ENCODE peak calls at places on chromosome 14, in six cellular contexts. A, N, X, I, K and H are unnamed samples.
A peak's percentile ranks its signal among the peaks of the same experiment; 100 is the strongest.

GRCh38 chr14:54642950-54643695 is 76.2 kb downstream of the SAMD4A start:
- DNase-seq in N (no peak), K (no peak), X (peak; percentile 85), I (peak; percentile 46), A (peak; percentile 44), H (peak; percentile 39)

GRCh38 chr14:80456200-80456599 is 244.9 kb upstream of the DIO2 start:
- DNase-seq in A (no peak), X (peak; percentile 65), K (no peak), I (peak; percentile 52), N (no peak), H (peak; percentile 69)

GRCh38 chr14:77158175-77158908 is 16.8 kb upstream of the ZDHHC22 start:
- DNase-seq in N (peak; percentile 93), X (peak; percentile 76), A (peak; percentile 63), I (peak; percentile 76), K (no peak), H (peak; percentile 85)

GRCh38 chr14:72617391-72618011 is 276.4 kb downstream of the DPF3 start:
- DNase-seq in I (no peak), X (peak; percentile 82), K (no peak), N (peak; percentile 76), A (peak; percentile 48), H (peak; percentile 35)

GRCh38 chr14:89660183-89660582 is 243.2 kb upstream of the FOXN3 start:
- DNase-seq in X (peak; percentile 29), A (no peak), K (no peak), I (no peak), N (no peak), H (peak; percentile 85)

GRCh38 chr14:29857545-29857944 is 70.1 kb downstream of the PRKD1 start:
- DNase-seq in I (no peak), N (no peak), X (no peak), K (no peak), A (no peak), H (no peak)

GRCh38 chr14:88729159-88729558 is 63.6 kb downstream of the EML5 start:
- DNase-seq in A (no peak), I (peak; percentile 37), X (no peak), K (no peak), N (peak; percentile 21), H (peak; percentile 23)

GRCh38 chr14:81831128-81831815 is 297.6 kb upstream of the SEL1L start:
- DNase-seq in I (no peak), A (no peak), X (no peak), N (no peak), K (no peak), H (no peak)

GRCh38 chr14:53391631-53392030 is 238.5 kb upstream of the DDHD1 start:
- DNase-seq in N (peak; percentile 76), K (no peak), X (peak; percentile 97), I (peak; percentile 86), A (no peak), H (peak; percentile 92)

GRCh38 chr14:102264775-102265174 is 40.2 kb downstream of the MOK start:
- DNase-seq in A (no peak), K (no peak), N (no peak), I (no peak), X (no peak), H (no peak)

GRCh38 chr14:102262894-102263462 is 42.0 kb downstream of the MOK start:
- DNase-seq in I (peak; percentile 96), K (peak; percentile 84), X (peak; percentile 72), A (peak; percentile 50), N (peak; percentile 73), H (peak; percentile 39)

GRCh38 chr14:102264355-102264754 is 40.6 kb downstream of the MOK start:
- DNase-seq in N (no peak), I (no peak), A (no peak), K (no peak), X (no peak), H (no peak)
- H3K27ac ChIP-seq in N (peak overlapping the region; percentile 21), I (peak overlapping the region; percentile 99), A (no peak overlapping the region), K (no peak overlapping the region), X (no peak overlapping the region), H (no peak overlapping the region)

DNA sequence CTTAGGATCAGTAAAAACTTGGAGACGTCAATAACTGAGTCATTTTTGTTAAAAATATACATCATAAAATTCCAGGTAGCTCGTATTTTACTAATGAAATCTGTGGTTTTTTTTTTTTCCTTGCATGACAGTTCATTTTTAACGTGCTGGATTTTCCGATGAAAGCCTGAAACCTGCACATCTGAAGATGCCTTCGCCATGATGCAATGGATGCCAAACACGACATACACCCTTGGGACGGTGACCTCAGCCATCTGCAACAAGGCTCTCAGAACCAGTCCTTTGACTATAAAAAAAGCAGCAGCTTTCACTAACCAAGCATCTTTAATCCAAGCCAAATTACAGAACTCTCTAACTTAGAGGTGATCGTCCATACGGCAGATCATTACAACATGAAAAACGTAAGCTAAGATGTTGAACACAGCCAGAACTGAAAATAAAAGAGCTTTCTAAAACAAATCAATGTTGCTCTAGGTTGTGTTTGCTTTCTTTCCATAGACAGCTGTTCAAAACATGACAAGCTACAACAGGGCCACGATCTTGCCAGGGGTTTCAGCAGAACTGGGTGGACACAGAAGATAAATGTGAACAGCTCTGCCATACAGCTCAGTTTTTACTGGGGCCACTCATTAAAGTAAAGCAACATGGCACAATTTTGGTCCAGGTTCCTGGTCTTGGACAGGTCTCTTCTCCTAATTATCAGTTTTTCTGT is 7.8 kb downstream of the NIN start:
- DNase-seq in A (no peak), I (peak; percentile 25), N (no peak), K (no peak), X (peak; percentile 43), H (peak; percentile 79)
- H3K79me2 ChIP-seq in A (no peaks in the 10 kb centered on the region), I (peaks cover 73% of the 10 kb centered on the region), N (peaks cover 91% of the 10 kb centered on the region), K (peaks cover 21% of the 10 kb centered on the region), X (peaks cover 64% of the 10 kb centered on the region), H (peaks cover 100% of the 10 kb centered on the region)

GRCh38 chr14:62082779-62083178 is 320.6 kb downstream of the SNAPC1 start:
- DNase-seq in A (no peak), X (no peak), N (no peak), K (no peak), I (no peak), H (no peak)

GRCh38 chr14:62081012-62081612 is 318.9 kb downstream of the SNAPC1 start:
- DNase-seq in X (no peak), I (no peak), K (no peak), A (no peak), N (no peak), H (no peak)

GRCh38 chr14:62079035-62079434 is 316.8 kb downstream of the SNAPC1 start:
- DNase-seq in X (no peak), N (no peak), A (no peak), I (no peak), K (no peak), H (no peak)

GRCh38 chr14:62084020-62084419 is 321.8 kb downstream of the SNAPC1 start:
- DNase-seq in N (no peak), X (no peak), K (no peak), I (no peak), A (no peak), H (no peak)

DNA sequence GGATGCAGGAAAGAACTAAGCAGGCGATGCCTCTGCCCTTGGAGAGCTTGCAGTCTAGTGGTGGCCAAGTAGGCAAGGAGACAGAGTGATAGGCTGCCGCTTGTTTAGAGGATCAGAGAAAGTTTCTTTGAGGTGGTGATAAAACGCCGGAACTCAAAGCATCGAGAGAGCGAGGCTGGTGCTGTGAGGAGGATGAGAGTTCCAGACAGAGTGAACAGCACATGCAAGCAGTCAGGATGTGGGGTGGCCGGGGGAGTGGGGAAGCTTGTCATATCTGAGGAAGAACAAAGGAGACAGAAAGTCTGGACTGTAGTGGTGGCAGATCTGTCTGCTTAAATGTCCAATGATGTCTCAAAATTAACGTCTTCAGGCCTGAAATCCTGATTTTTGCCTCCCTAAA is 319.7 kb downstream of the SNAPC1 start:
- DNase-seq in A (no peak), I (no peak), N (no peak), K (no peak), X (no peak), H (no peak)
- H3K27ac ChIP-seq in A (no peak overlapping the region), I (no peak overlapping the region), N (no peak overlapping the region), K (no peak overlapping the region), X (no peak overlapping the region), H (no peak overlapping the region)

DNA sequence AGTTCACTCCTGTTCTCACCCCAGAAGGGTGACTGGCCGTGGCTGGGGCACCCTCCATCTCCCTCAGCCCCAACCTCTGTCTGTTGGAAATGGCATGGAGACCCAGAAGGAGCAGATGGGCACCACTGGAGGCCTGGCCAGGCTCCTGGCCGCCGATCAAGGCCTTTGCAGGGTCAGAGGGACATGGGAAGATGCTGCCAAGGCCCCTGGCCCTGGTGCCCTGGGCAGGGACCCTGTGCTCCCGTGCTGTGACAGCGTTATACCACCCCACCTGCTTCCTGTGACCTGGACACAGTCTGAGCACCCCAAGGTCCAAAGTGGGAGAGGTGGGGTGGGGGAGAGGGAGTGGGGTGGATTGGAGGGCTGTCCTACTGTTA is 3.5 kb downstream of the INF2 start:
- DNase-seq in A (no peak), I (no peak), K (no peak), X (no peak), N (no peak), H (no peak)
- H3K79me2 ChIP-seq in A (no peaks in the 10 kb centered on the region), I (peaks cover 85% of the 10 kb centered on the region), K (peaks cover 49% of the 10 kb centered on the region), X (peaks cover 85% of the 10 kb centered on the region), N (peaks cover 84% of the 10 kb centered on the region), H (peaks cover 84% of the 10 kb centered on the region)

GRCh38 chr14:99571303-99571986 is 32.6 kb downstream of the CCDC85C start:
- DNase-seq in I (peak; percentile 33), X (no peak), N (peak; percentile 83), K (no peak), A (no peak), H (no peak)
- H3K27ac ChIP-seq in I (no peak overlapping the region), X (no peak overlapping the region), N (no peak overlapping the region), K (no peak overlapping the region), A (no peak overlapping the region), H (no peak overlapping the region)

GRCh38 chr14:101859538-101859902 is 98.0 kb downstream of the PPP2R5C start:
- DNase-seq in N (no peak), X (no peak), K (no peak), I (no peak), A (no peak), H (no peak)

GRCh38 chr14:101858791-101859537 is 97.5 kb downstream of the PPP2R5C start:
- DNase-seq in I (no peak), K (no peak), N (no peak), A (no peak), X (no peak), H (no peak)

GRCh38 chr14:101855958-101856357 is 94.4 kb downstream of the PPP2R5C start:
- DNase-seq in X (no peak), I (no peak), A (no peak), N (no peak), K (no peak), H (no peak)

GRCh38 chr14:101859916-101860315 is 98.4 kb downstream of the PPP2R5C start:
- DNase-seq in I (no peak), X (no peak), A (no peak), K (no peak), N (no peak), H (no peak)

DNA sequence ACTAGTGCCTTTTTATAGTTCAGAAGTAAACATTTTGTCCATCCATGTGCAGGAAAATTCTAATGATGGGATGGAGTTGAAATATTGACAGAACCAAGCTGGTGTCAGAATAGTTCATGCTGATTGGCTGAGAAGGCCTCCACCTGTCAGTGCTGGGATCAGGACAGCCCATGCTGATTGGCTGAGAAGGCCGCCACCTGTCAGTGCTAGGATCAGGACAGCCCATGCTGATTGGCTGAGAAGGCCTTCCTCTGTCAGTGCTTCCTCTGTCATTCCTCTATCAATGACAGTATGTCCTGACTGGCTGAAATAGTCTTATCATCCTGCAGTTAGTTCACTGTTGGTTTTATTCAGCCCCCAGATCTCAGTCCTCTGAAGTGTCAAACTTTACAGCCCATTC is 95.7 kb downstream of the PPP2R5C start:
- DNase-seq in X (no peak), A (no peak), K (no peak), N (no peak), I (peak; percentile 17), H (no peak)
- H3K79me2 ChIP-seq in X (peaks cover 29% of the 10 kb centered on the region), A (no peaks in the 10 kb centered on the region), K (peaks cover 28% of the 10 kb centered on the region), N (peaks cover 74% of the 10 kb centered on the region), I (peaks cover 47% of the 10 kb centered on the region), H (peaks cover 90% of the 10 kb centered on the region)